ENCODE peak calls at places on chromosomes 13 and 19, in six cellular contexts. Y is aorta; O is adipocyte; B is CD4-positive, alpha-beta memory T cell; Q is psoas muscle; D is GM23248. F is an unnamed sample.

GRCh38 chr19:43425567-43426392 is 11.1 kb downstream of the TEX101 start:
- DNase-seq in Y (no peak), O (peak), B (no peak), Q (no peak), D (peak), F (no peak)

GRCh38 chr13:57624565-57625435 is 6.7 kb upstream of the PCDH17 start:
- DNase-seq in Y (no peak), O (peak), B (peak), Q (no peak), D (peak), F (peak)

GRCh38 chr13:104553156-104553555 is 1486.9 kb upstream of the SLC10A2 start:
- DNase-seq in Y (no peak), O (peak), B (no peak), Q (no peak), D (no peak), F (no peak)

GRCh38 chr13:109807345-109807744 is 21.0 kb upstream of the IRS2 start:
- DNase-seq in Y (no peak), O (no peak), B (no peak), Q (no peak), D (no peak), F (no peak)

GRCh38 chr13:74026753-74027152 is 107.5 kb downstream of the KLF12 start:
- DNase-seq in Y (no peak), O (no peak), B (peak), Q (no peak), D (no peak), F (no peak)

GRCh38 chr13:50910483-50910805 is 853 bp downstream of the RNASEH2B start:
- DNase-seq in Y (no peak), O (peak), B (no peak), Q (no peak), D (peak), F (peak)

GRCh38 chr13:110391273-110391672 is 84.2 kb downstream of the COL4A2 start:
- DNase-seq in Y (no peak), O (peak), B (no peak), Q (no peak), D (peak), F (no peak)

GRCh38 chr19:3867971-3868769 is 668 bp downstream of the ZFR2 start:
- DNase-seq in Y (no peak), O (no peak), B (no peak), Q (no peak), D (no peak), F (no peak)

GRCh38 chr13:94433055-94433947 is 46.2 kb downstream of the DCT start:
- DNase-seq in Y (no peak), O (no peak), B (no peak), Q (no peak), D (no peak), F (no peak)

GRCh38 chr19:29665826-29666633 is 769 bp downstream of the PLEKHF1 start:
- DNase-seq in Y (peak), O (peak), B (peak), Q (peak), D (peak), F (peak)

GRCh38 chr13:48979892-48980291 is 4.2 kb downstream of the FNDC3A start:
- DNase-seq in Y (no peak), O (no peak), B (no peak), Q (no peak), D (no peak), F (no peak)

GRCh38 chr13:83515267-83515666 is 367.0 kb downstream of the SLITRK1 start:
- DNase-seq in Y (no peak), O (peak), B (no peak), Q (no peak), D (peak), F (no peak)

GRCh38 chr13:87234981-87235380 is 436.2 kb upstream of the SLITRK5 start:
- DNase-seq in Y (no peak), O (no peak), B (no peak), Q (no peak), D (peak), F (no peak)

GRCh38 chr13:98741741-98742435 is 10.6 kb downstream of the SLC15A1 start:
- DNase-seq in Y (no peak), O (no peak), B (no peak), Q (no peak), D (peak), F (no peak)

GRCh38 chr13:43786472-43786765 is 353 bp downstream of the ENOX1 start:
- DNase-seq in Y (no peak), O (no peak), B (no peak), Q (no peak), D (no peak), F (no peak)

GRCh38 chr19:45494261-45494916 is 2.5 kb downstream of the RTN2 start:
- DNase-seq in Y (no peak), O (no peak), B (no peak), Q (no peak), D (no peak), F (no peak)

GRCh38 chr13:30545320-30545719 is 72.4 kb upstream of the USPL1 start:
- DNase-seq in Y (no peak), O (no peak), B (no peak), Q (no peak), D (no peak), F (no peak)

GRCh38 chr13:19882231-19882630 is 18.8 kb upstream of the ZMYM5 start:
- DNase-seq in Y (no peak), O (no peak), B (no peak), Q (no peak), D (no peak), F (no peak)

GRCh38 chr13:44744880-44745633 is 168.9 kb upstream of the TSC22D1 start:
- DNase-seq in Y (no peak), O (no peak), B (no peak), Q (no peak), D (no peak), F (no peak)

GRCh38 chr13:107374038-107374437 is 806.1 kb upstream of the ARGLU1 start:
- DNase-seq in Y (no peak), O (no peak), B (no peak), Q (no peak), D (peak), F (no peak)

GRCh38 chr13:26872444-26873173 is 112.0 kb upstream of the GPR12 start:
- DNase-seq in Y (no peak), O (peak), B (peak), Q (peak), D (peak), F (peak)

DNA sequence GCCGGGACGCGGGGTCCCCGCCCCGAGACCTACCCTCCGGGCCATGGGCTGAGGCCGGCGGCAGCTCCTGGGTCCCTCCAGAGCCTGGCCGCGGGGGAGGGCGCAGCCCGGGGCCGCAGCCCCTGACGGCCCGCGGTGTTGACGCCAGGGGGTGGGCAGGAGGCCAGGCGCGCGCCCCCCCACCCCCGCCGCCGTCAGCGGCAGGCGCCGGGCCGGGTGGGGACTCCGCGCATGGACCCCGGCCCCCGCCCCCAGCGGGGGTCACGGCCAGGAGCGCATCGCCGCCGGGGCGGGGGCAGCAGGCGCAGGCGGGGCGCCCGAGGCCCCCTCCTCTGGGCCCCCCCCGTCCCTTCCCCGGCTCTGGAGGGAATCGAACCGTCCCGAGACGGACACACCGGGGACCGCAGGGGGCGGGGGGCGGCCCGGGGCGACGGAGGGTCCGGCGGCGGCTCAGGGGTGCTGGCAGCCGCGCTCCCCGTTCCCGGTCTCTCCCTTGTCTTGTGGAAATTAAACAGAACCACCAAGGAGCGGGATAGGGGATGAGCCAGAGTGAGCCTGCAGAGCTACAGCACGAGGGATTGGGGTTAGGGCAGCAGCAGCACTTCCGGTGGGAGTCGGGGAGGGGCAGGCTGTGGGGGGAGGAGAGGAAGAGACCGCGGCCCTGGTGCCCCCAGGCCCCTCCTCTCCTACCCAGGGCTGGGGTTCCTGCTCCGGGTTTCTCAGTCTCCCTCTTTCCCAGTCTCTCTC is at the start of gene MEIS3:
- DNase-seq in Y (no peak), O (peak), B (no peak), Q (no peak), D (peak), F (no peak)
- H3K4me3 ChIP-seq in Y (peak), O (peak), B (no peak), Q (peak), D (peak), F (peak)

GRCh38 chr19:54162241-54162805 is 2.8 kb upstream of the LENG1 start:
- DNase-seq in Y (peak), O (peak), B (peak), Q (peak), D (peak), F (peak)
- H3K4me3 ChIP-seq in Y (no peak), O (peak), B (no peak), Q (peak), D (peak), F (peak)

DNA sequence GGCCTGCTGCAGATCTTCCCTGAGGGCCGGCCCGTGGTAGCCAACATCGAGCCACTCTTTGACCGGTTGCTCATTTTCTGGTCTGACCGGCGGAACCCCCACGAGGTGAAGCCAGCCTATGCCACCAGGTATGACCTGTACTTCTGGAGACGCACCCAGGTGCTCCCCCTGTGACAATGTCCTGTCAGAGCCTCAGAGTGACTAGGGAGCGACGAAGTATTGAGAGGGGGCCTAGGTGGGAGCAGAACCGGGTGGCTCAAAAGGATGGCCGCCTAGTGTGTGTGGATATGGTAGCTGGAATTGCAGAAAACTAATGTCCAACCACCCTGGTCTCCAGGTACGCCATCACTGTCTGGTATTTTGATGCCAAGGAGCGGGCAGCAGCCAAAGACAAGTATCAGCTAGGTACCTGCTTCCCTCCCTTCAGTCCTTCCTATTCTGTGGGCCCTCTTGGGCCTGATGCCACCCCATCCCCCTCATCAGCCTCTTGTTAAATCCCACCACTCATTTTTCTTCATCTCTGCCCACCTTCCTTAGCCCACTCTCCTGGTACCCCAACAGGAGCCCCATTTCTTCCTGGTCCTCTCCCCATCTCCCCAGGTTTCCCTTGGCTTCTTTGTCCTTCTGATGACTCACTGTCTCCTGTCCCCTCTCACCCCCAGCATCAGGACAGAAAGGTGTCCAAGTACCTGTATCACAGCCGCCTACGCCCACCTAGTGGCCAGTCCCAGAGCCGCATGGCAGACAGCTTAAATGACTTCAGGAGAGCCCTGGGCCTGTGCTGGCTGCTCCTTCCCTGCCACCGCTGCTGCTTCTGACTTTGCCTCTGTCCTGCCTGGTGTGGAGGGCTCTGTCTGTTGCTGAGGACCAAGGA is 8.4 kb downstream of the EGLN2 start:
- DNase-seq in Y (peak), O (no peak), B (no peak), Q (no peak), D (peak), F (no peak)
- H3K4me3 ChIP-seq in Y (no peak), O (no peak), B (no peak), Q (peak), D (peak), F (peak)

DNA sequence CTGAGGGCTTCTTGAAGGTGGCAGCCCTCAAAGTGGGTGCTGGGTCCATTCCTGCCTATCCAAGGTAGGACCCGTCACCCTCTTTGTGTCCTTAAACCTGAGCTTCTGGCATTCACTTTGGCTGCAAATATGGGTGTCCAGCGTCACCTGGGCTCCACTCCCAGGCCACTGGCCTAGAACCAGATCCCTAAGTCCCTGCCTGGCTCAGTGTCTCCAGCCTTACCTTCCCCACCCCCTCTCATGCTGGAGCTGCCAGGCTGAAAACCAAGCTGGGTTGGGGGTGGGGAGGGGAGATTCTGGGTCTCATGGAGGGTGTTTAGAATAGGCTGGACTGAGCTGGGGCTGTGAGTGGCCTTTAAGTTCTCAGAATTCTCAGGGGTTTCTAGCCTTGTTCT is 12.4 kb downstream of the PDE4A start:
- DNase-seq in Y (no peak), O (no peak), B (no peak), Q (peak), D (no peak), F (peak)
- H3K4me3 ChIP-seq in Y (no peak), O (peak), B (no peak), Q (peak), D (peak), F (peak)

GRCh38 chr19:49441210-49441959 is at the start of gene SLC17A7:
- DNase-seq in Y (no peak), O (peak), B (no peak), Q (peak), D (peak), F (peak)
- H3K4me3 ChIP-seq in Y (no peak), O (peak), B (no peak), Q (peak), D (peak), F (peak)

DNA sequence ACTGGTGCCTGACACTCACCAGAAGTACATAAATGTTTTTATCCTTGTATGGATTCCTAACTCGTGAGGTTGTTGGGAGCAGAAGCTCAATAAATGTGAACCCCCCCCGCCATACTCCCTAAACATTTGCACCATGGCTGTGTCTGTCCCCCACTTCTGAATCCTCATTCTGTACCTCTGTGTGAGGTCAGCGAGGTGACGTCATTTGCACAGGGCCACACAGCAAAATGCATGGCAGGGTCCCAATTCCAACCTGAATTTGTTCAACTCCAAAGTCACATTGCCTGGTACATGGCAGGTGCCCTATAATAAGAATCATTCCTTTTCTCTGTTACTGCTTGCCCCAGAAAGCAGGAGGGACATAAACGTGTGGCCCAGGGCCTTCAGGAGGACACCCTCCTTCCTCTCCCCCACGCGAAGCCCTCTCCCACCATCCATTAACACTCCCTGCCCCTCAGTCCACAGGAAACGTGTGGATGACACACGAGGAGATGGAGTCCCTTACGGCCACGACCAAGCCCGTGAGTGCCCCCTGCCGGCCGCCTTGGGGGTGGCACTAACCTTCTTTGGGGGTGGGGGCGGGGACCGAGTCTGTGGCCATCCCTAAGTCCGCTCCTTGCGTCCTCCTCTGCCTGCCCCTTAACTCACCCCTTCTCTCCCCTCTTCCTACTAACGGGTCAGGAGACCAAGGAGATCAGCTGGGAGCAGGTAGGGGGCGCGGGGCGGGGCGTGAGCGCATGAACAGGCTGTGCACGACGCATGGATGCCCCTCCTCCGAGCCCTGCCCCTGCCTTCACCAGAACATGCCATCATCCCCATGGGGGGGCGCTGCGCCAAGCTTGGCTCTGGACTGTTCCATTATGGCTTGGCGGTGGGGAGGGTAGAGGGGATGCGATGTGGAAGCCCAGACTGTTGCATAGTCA is 9.4 kb downstream of the HRC start:
- DNase-seq in Y (peak), O (peak), B (peak), Q (peak), D (peak), F (peak)
- H3K4me3 ChIP-seq in Y (no peak), O (peak), B (no peak), Q (peak), D (peak), F (peak)

GRCh38 chr13:72986197-72986596 is 72.6 kb upstream of the KLF5 start:
- DNase-seq in Y (no peak), O (no peak), B (no peak), Q (no peak), D (no peak), F (no peak)

GRCh38 chr13:72985610-72986009 is 73.2 kb upstream of the KLF5 start:
- DNase-seq in Y (no peak), O (no peak), B (no peak), Q (no peak), D (no peak), F (no peak)

GRCh38 chr13:72990883-72991282 is 67.9 kb upstream of the KLF5 start:
- DNase-seq in Y (no peak), O (no peak), B (no peak), Q (no peak), D (no peak), F (no peak)
- H3K4me3 ChIP-seq in Y (no peak), O (no peak), B (no peak), Q (no peak), D (no peak), F (no peak)